ENCODE peak calls at places on chromosomes 6 and 20, in four cellular contexts. L, E, C and W are unnamed samples.

GRCh38 chr6:18741741-18742140 is 354.6 kb downstream of the RNF144B start:
- DNase-seq in C (no peak), E (no peak), L (no peak), W (no peak)

GRCh38 chr20:8394308-8394945 is 262.4 kb downstream of the PLCB1 start:
- DNase-seq in E (no peak), L (no peak), C (no peak), W (no peak)

GRCh38 chr6:38364127-38364526 is 275.6 kb downstream of the BTBD9 start:
- DNase-seq in L (no peak), E (no peak), C (no peak), W (no peak)

GRCh38 chr6:156963712-156964700 is 186.8 kb downstream of the ARID1B start:
- DNase-seq in E (peak), L (no peak), C (peak), W (no peak)

GRCh38 chr20:45629496-45630100 is at the start of gene WFDC10A:
- DNase-seq in C (peak), L (peak), E (peak), W (no peak)

GRCh38 chr6:149428606-149429005 is 28.5 kb downstream of the SUMO4 start:
- DNase-seq in L (no peak), C (no peak), E (no peak), W (no peak)

GRCh38 chr20:982754-983153 is 19.4 kb downstream of the RSPO4 start:
- DNase-seq in L (no peak), E (no peak), C (no peak), W (no peak)

GRCh38 chr6:96851858-96852257 is 14.6 kb upstream of the GPR63 start:
- DNase-seq in L (no peak), C (no peak), E (no peak), W (no peak)

GRCh38 chr20:7496394-7497111 is 443.7 kb downstream of the HAO1 start:
- DNase-seq in E (no peak), L (no peak), C (no peak), W (no peak)

GRCh38 chr6:109794201-109794926 is 103.3 kb downstream of the FIG4 start:
- DNase-seq in E (peak), C (no peak), L (peak), W (no peak)

GRCh38 chr6:20403766-20404640 is 2.3 kb downstream of the E2F3 start:
- DNase-seq in C (peak), L (peak), E (peak), W (no peak)

GRCh38 chr6:105711216-105711615 is 308.3 kb upstream of the PREP start:
- DNase-seq in L (no peak), C (no peak), E (no peak), W (no peak)

GRCh38 chr20:51758978-51759544 is 9.1 kb downstream of the ATP9A start:
- DNase-seq in C (no peak), L (no peak), E (no peak), W (no peak)

GRCh38 chr6:37160922-37161778 is 8.8 kb upstream of the PIM1 start:
- DNase-seq in L (no peak), E (peak), C (no peak), W (no peak)

GRCh38 chr6:56551409-56552120 is 91.1 kb downstream of the DST start:
- DNase-seq in E (no peak), L (no peak), C (no peak), W (no peak)

GRCh38 chr6:129929433-129929832 is 68.3 kb upstream of the TMEM244 start:
- DNase-seq in C (no peak), E (peak), L (no peak), W (no peak)

GRCh38 chr6:35487653-35488516 is 9.0 kb downstream of the TEAD3 start:
- DNase-seq in C (no peak), E (peak), L (no peak), W (no peak)

GRCh38 chr20:54335299-54335698 is 127.4 kb downstream of the PFDN4 start:
- DNase-seq in C (no peak), E (no peak), L (no peak), W (no peak)

GRCh38 chr20:63734111-63734945 is 2.1 kb upstream of the LIME1 start:
- DNase-seq in L (no peak), C (no peak), E (no peak), W (no peak)

GRCh38 chr6:21281366-21281765 is 312.2 kb upstream of the SOX4 start:
- DNase-seq in C (no peak), L (no peak), E (no peak), W (no peak)

GRCh38 chr20:11124849-11125505 is 451.2 kb upstream of the JAG1 start:
- DNase-seq in C (no peak), E (no peak), L (no peak), W (no peak)

GRCh38 chr6:168155193-168155592 is 76.2 kb upstream of the FRMD1 start:
- DNase-seq in C (no peak), L (no peak), E (peak), W (no peak)

GRCh38 chr20:38730167-38730988 is 6.1 kb downstream of the SLC32A1 start:
- DNase-seq in L (no peak), E (no peak), C (no peak), W (no peak)

GRCh38 chr20:3172933-3173581 is at the start of gene LZTS3:
- DNase-seq in C (peak), L (peak), E (peak), W (peak)